ENCODE peak calls at places on chromosome 20, in four cellular contexts. One of them, this sample, is unnamed.

GRCh38 chr20:10430000-10430466 is 4.0 kb downstream of the MKKS start:
- DNase-seq in tibial nerve: no peak
- DNase-seq in heart left ventricle: no peak
- DNase-seq in suprapubic skin: no peak
- DNase-seq in this sample: peak

GRCh38 chr20:41344938-41345728 is 4.5 kb downstream of the LPIN3 start:
- DNase-seq in tibial nerve: no peak
- DNase-seq in suprapubic skin: no peak
- DNase-seq in heart left ventricle: no peak
- DNase-seq in this sample: no peak

GRCh38 chr20:56391596-56392281 is at the start of gene AURKA:
- DNase-seq in tibial nerve: no peak
- DNase-seq in suprapubic skin: no peak
- DNase-seq in heart left ventricle: no peak
- DNase-seq in this sample: no peak

GRCh38 chr20:8366303-8366923 is 234.3 kb downstream of the PLCB1 start:
- DNase-seq in tibial nerve: no peak
- DNase-seq in heart left ventricle: no peak
- DNase-seq in suprapubic skin: no peak
- DNase-seq in this sample: no peak

GRCh38 chr20:56422824-56423189 is 10.7 kb downstream of the CASS4 start:
- DNase-seq in heart left ventricle: no peak
- DNase-seq in tibial nerve: no peak
- DNase-seq in suprapubic skin: no peak
- DNase-seq in this sample: no peak

GRCh38 chr20:6590891-6591679 is 176.4 kb upstream of the BMP2 start:
- DNase-seq in heart left ventricle: no peak
- DNase-seq in tibial nerve: no peak
- DNase-seq in suprapubic skin: no peak
- DNase-seq in this sample: peak

GRCh38 chr20:9515211-9515580 is 806 bp downstream of the LAMP5 start:
- DNase-seq in heart left ventricle: no peak
- DNase-seq in tibial nerve: no peak
- DNase-seq in suprapubic skin: no peak
- DNase-seq in this sample: no peak

GRCh38 chr20:63334356-63334755 is 26.8 kb downstream of the CHRNA4 start:
- DNase-seq in suprapubic skin: no peak
- DNase-seq in heart left ventricle: no peak
- DNase-seq in tibial nerve: no peak
- DNase-seq in this sample: no peak

GRCh38 chr20:33871362-33871761 is 60.2 kb downstream of the CHMP4B start:
- DNase-seq in tibial nerve: no peak
- DNase-seq in heart left ventricle: no peak
- DNase-seq in suprapubic skin: no peak
- DNase-seq in this sample: no peak

GRCh38 chr20:11216451-11217314 is 542.9 kb upstream of the JAG1 start:
- DNase-seq in suprapubic skin: no peak
- DNase-seq in tibial nerve: no peak
- DNase-seq in heart left ventricle: no peak
- DNase-seq in this sample: no peak

GRCh38 chr20:54433653-54434052 is 41.7 kb upstream of the DOK5 start:
- DNase-seq in heart left ventricle: no peak
- DNase-seq in suprapubic skin: no peak
- DNase-seq in tibial nerve: no peak
- DNase-seq in this sample: no peak

DNA sequence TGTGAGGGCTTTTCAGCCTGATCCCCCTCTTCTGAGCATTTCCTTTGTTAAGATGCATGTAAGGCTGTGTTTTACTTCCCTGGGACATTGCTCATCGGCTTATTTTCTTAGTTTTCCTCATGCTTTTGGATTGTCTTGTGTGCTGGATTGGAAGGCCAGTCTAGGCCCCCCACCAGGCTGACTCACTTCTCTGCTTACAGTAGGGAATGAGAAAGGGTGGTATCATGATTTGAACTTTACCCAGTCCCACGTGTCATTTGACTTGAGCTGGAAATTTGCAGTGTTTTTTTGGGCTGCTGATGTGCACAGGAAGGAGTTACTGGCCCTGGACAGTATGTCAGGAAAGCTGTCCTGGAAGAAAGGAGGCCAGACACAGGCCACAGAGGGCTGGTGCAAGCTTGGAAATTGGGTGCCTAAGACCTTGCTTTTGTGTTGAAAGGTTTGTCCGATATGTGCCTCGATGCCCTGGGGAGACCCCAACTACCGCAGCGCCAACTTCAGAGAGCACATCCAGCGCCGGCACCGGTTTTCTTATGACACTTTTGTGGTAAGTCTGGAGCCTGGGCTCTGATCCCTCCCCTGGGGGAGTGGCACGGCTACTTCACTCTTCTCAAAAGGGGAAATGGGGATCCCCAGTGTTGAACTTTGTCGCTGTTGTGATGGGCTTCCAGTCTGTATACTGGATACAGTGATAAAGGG is 12.8 kb downstream of the RNF114 start:
- DNase-seq in suprapubic skin: no peak
- DNase-seq in heart left ventricle: no peak
- DNase-seq in tibial nerve: no peak
- DNase-seq in this sample: no peak
- H3K27ac ChIP-seq in suprapubic skin: no peak
- H3K27ac ChIP-seq in heart left ventricle: no peak
- H3K27ac ChIP-seq in tibial nerve: peak
- H3K27ac ChIP-seq in this sample: no peak

GRCh38 chr20:59806578-59806975 is 126.9 kb downstream of the SYCP2 start:
- DNase-seq in heart left ventricle: no peak
- DNase-seq in suprapubic skin: no peak
- DNase-seq in tibial nerve: no peak
- DNase-seq in this sample: no peak
- H3K27ac ChIP-seq in heart left ventricle: no peak
- H3K27ac ChIP-seq in suprapubic skin: no peak
- H3K27ac ChIP-seq in tibial nerve: no peak
- H3K27ac ChIP-seq in this sample: no peak

DNA sequence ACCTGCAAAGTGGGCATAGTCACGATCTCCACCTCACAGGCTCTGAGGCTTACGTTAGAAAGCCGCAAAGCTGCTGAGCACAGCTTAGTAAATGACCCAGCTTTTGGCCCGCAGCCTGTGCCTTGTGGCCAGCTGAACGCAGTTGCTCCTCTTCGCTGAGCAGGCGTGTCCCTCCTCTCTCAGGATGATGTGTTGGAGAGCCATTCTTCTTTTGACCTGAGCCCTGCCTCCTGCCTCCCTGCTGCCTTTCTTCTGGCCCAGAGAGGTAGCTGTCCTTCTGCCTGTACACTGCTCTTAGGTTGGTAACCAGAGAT is 47.6 kb upstream of the MYL9 start:
- DNase-seq in tibial nerve: peak
- DNase-seq in heart left ventricle: peak
- DNase-seq in suprapubic skin: peak
- DNase-seq in this sample: peak
- H3K27ac ChIP-seq in tibial nerve: peak
- H3K27ac ChIP-seq in heart left ventricle: peak
- H3K27ac ChIP-seq in suprapubic skin: peak
- H3K27ac ChIP-seq in this sample: peak

GRCh38 chr20:46955601-46956556 is 61.2 kb downstream of the EYA2 start:
- DNase-seq in tibial nerve: no peak
- DNase-seq in suprapubic skin: no peak
- DNase-seq in heart left ventricle: no peak
- DNase-seq in this sample: no peak
- H3K27ac ChIP-seq in tibial nerve: no peak
- H3K27ac ChIP-seq in suprapubic skin: no peak
- H3K27ac ChIP-seq in heart left ventricle: no peak
- H3K27ac ChIP-seq in this sample: peak

This sample was measured in epithelial cell of prostate.